ENCODE peak calls at places on chromosomes 3 and 15, in six cellular contexts. Z is HCT116, C is colonic mucosa, P is heart left ventricle, J is transverse colon, B is AG04450. W is an unnamed sample.

GRCh38 chr3:4864503-4864902 is 114.7 kb upstream of the BHLHE40 start:
- DNase-seq in P (no peak), J (no peak), B (no peak), C (no peak), Z (no peak), W (no peak)

GRCh38 chr15:76278651-76279050 is 32.6 kb downstream of the ETFA start:
- DNase-seq in P (no peak), J (no peak), B (no peak), C (no peak), Z (no peak), W (no peak)

GRCh38 chr3:171282041-171282440 is 178.2 kb downstream of the TNIK start:
- DNase-seq in J (no peak), B (no peak), Z (no peak), C (peak; percentile 21), P (peak; percentile 38), W (no peak)

GRCh38 chr3:134929976-134930375 is 134.9 kb downstream of the EPHB1 start:
- DNase-seq in P (no peak), C (no peak), B (no peak), J (no peak), Z (no peak), W (no peak)

GRCh38 chr3:38168151-38168987 is 3.0 kb downstream of the OXSR1 start:
- DNase-seq in C (no peak), J (no peak), P (no peak), B (no peak), Z (no peak), W (no peak)

GRCh38 chr3:99248913-99249312 is 347.4 kb upstream of the DCBLD2 start:
- DNase-seq in B (no peak), Z (no peak), P (no peak), C (no peak), J (no peak), W (no peak)

GRCh38 chr15:27844018-27844666 is 255.0 kb downstream of the OCA2 start:
- DNase-seq in B (peak; percentile 6), P (no peak), Z (no peak), J (no peak), C (no peak), W (no peak)

GRCh38 chr3:161946443-161946960 is 449.9 kb downstream of the OTOL1 start:
- DNase-seq in J (no peak), Z (no peak), P (no peak), B (no peak), C (no peak), W (no peak)

GRCh38 chr3:25448750-25449684 is 21.0 kb downstream of the RARB start:
- DNase-seq in P (peak; percentile 88), B (no peak), J (peak; percentile 80), C (peak; percentile 73), Z (no peak), W (no peak)

GRCh38 chr15:27784107-27784506 is 315.0 kb downstream of the OCA2 start:
- DNase-seq in P (no peak), Z (no peak), C (no peak), J (no peak), B (no peak), W (no peak)

GRCh38 chr15:34338347-34338746 is 766 bp upstream of the SLC12A6 start:
- DNase-seq in Z (no peak), C (no peak), B (no peak), P (no peak), J (no peak), W (no peak)

GRCh38 chr15:64152507-64153387 is 1.2 kb downstream of the SNX22 start:
- DNase-seq in B (no peak), P (no peak), C (no peak), Z (no peak), J (peak; percentile 23), W (no peak)

GRCh38 chr3:18295171-18295920 is 129.8 kb downstream of the SATB1 start:
- DNase-seq in Z (peak; percentile 87), B (no peak), P (peak; percentile 37), J (peak; percentile 53), C (peak; percentile 53), W (peak; percentile 35)

GRCh38 chr15:78933187-78934062 is 11.4 kb downstream of the CTSH start:
- DNase-seq in C (no peak), B (no peak), Z (no peak), P (no peak), J (no peak), W (no peak)

GRCh38 chr3:55434789-55435188 is 52.3 kb downstream of the WNT5A start:
- DNase-seq in J (peak; percentile 44), C (peak; percentile 49), B (no peak), P (no peak), Z (no peak), W (no peak)

GRCh38 chr3:134338201-134338512 is 36.1 kb downstream of the AMOTL2 start:
- DNase-seq in B (no peak), C (no peak), P (no peak), Z (no peak), J (no peak), W (no peak)

GRCh38 chr15:96619171-96619570 is 288.7 kb downstream of the NR2F2 start:
- DNase-seq in Z (no peak), J (no peak), B (no peak), C (no peak), P (no peak), W (no peak)

GRCh38 chr15:70047386-70048195 is 50.1 kb downstream of the TLE3 start:
- DNase-seq in J (peak; percentile 43), C (no peak), P (no peak), B (no peak), Z (no peak), W (no peak)

GRCh38 chr15:33547876-33548275 is 237.1 kb downstream of the RYR3 start:
- DNase-seq in P (no peak), B (peak; percentile 7), Z (no peak), C (no peak), J (no peak), W (peak; percentile 7)

GRCh38 chr3:182989566-182989965 is 9.2 kb upstream of the DCUN1D1 start:
- DNase-seq in C (no peak), B (no peak), J (no peak), P (no peak), Z (no peak), W (no peak)

GRCh38 chr3:71862374-71863145 is 77.6 kb upstream of the PROK2 start:
- DNase-seq in P (no peak), Z (no peak), C (no peak), B (no peak), J (no peak), W (no peak)

GRCh38 chr3:71868891-71869290 is 83.9 kb upstream of the PROK2 start:
- DNase-seq in C (no peak), B (no peak), Z (no peak), P (no peak), J (no peak), W (no peak)

GRCh38 chr3:71863563-71864190 is 78.7 kb upstream of the PROK2 start:
- DNase-seq in C (no peak), Z (no peak), P (no peak), J (no peak), B (no peak), W (no peak)

GRCh38 chr3:71870966-71871512 is 86.1 kb upstream of the PROK2 start:
- DNase-seq in B (no peak), C (no peak), J (no peak), P (no peak), Z (no peak), W (no peak)

GRCh38 chr3:71865727-71866126 is 80.8 kb upstream of the PROK2 start:
- DNase-seq in C (no peak), Z (no peak), J (no peak), B (no peak), P (no peak), W (no peak)
- H3K4me3 ChIP-seq in C (no peak overlapping the region), Z (no peak overlapping the region), J (no peak overlapping the region), B (no peak overlapping the region), P (no peak overlapping the region), W (no peak overlapping the region)

GRCh38 chr15:101472033-101472432 is 17.5 kb downstream of the PCSK6 start:
- DNase-seq in C (no peak), B (no peak), Z (no peak), P (no peak), J (no peak), W (no peak)

GRCh38 chr15:101466188-101466587 is 23.3 kb downstream of the PCSK6 start:
- DNase-seq in B (no peak), Z (no peak), J (no peak), P (no peak), C (no peak), W (no peak)

GRCh38 chr15:101470548-101471239 is 18.8 kb downstream of the PCSK6 start:
- DNase-seq in Z (no peak), B (no peak), P (no peak), J (no peak), C (no peak), W (no peak)

GRCh38 chr15:101474233-101474632 is 15.3 kb downstream of the PCSK6 start:
- DNase-seq in Z (no peak), C (no peak), J (no peak), P (no peak), B (no peak), W (no peak)

GRCh38 chr15:101469520-101470288 is 19.8 kb downstream of the PCSK6 start:
- DNase-seq in Z (no peak), J (no peak), C (no peak), B (no peak), P (no peak), W (no peak)
- H3K4me3 ChIP-seq in Z (no peak overlapping the region), J (no peak overlapping the region), C (no peak overlapping the region), B (no peak overlapping the region), P (peak overlapping the region; percentile 35), W (no peak overlapping the region)

DNA sequence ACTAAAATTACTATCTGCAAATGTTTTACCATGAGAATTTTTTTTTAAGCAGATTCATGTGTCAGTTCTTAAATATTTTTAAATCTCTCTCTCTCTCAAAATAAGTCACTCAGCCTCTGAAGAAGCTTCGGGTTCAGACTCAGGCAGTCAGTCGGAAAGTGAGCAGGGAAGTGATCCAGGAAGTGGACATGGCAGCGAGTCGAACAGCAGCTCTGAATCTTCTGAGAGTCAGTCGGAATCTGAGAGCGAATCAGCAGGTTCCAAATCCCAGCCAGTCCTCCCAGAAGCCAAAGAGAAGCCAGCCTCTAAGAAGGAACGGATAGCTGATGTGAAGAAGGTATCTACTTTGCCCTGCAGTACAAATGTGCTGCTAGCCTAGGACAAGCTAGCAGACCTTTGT is 24.1 kb downstream of the CHD2 start:
- DNase-seq in Z (no peak), P (peak; percentile 33), C (no peak), J (no peak), B (no peak), W (no peak)
- H3K4me3 ChIP-seq in Z (no peak overlapping the region), P (no peak overlapping the region), C (no peak overlapping the region), J (no peak overlapping the region), B (no peak overlapping the region), W (peak overlapping the region; percentile 35)

GRCh38 chr3:119676771-119677640 is at the start of gene COX17:
- DNase-seq in B (peak; percentile 89), P (peak; percentile 95), C (peak; percentile 98), J (peak; percentile 98), Z (peak; percentile 96), W (peak; percentile 95)

GRCh38 chr3:119677641-119677934 is 382 bp upstream of the COX17 start:
- DNase-seq in P (no peak), B (no peak), C (no peak), J (no peak), Z (no peak), W (no peak)

GRCh38 chr3:119676020-119676419 is 1.2 kb downstream of the COX17 start:
- DNase-seq in P (no peak), Z (no peak), J (no peak), B (no peak), C (no peak), W (no peak)

GRCh38 chr3:119673875-119674274 is 3.3 kb downstream of the COX17 start:
- DNase-seq in J (no peak), B (no peak), C (no peak), Z (no peak), P (no peak), W (no peak)

GRCh38 chr3:119675188-119675874 is 1.9 kb downstream of the COX17 start:
- DNase-seq in Z (no peak), P (no peak), C (no peak), J (no peak), B (no peak), W (no peak)
- H3K4me3 ChIP-seq in Z (no peak overlapping the region), P (peak overlapping the region; percentile 78), C (no peak overlapping the region), J (no peak overlapping the region), B (no peak overlapping the region), W (peak overlapping the region; percentile 96)